ENCODE peak calls at places on chromosomes 3 and 15, in ten cellular contexts. E is fibroblast of lung, Z is heart left ventricle, C is HFFc6, H is Calu3, Q is BJ, K is cardiac muscle cell, O is GM10248, F is WTC11, S is nephron progenitor cell. P is an unnamed sample.

GRCh38 chr15:75731248-75732100 is 18.8 kb upstream of the CSPG4 start:
- DNase-seq in Z (peak; percentile 77), O (no peak), K (no peak), S (no peak), H (no peak), Q (no peak), C (no peak), F (peak; percentile 40), E (peak; percentile 65), P (no peak)

GRCh38 chr15:82680200-82681102 is 29.2 kb downstream of the AP3B2 start:
- DNase-seq in H (peak; percentile 88), Q (no peak), K (peak; percentile 86), F (peak; percentile 88), E (no peak), Z (no peak), O (peak; percentile 84), C (no peak), S (peak; percentile 85), P (no peak)

GRCh38 chr3:161042023-161042501 is 63.1 kb downstream of the B3GALNT1 start:
- DNase-seq in Q (peak; percentile 3), H (peak; percentile 29), Z (no peak), S (no peak), C (peak; percentile 37), F (no peak), E (peak; percentile 4), O (no peak), K (no peak), P (peak; percentile 78)

GRCh38 chr3:28317438-28318022 is 31.0 kb upstream of the ZCWPW2 start:
- DNase-seq in H (peak; percentile 40), C (peak; percentile 23), O (peak; percentile 22), E (peak; percentile 47), Q (no peak), K (peak; percentile 58), S (peak; percentile 20), Z (no peak), F (no peak), P (peak; percentile 38)

GRCh38 chr3:187713504-187713903 is 11.1 kb upstream of the RTP2 start:
- DNase-seq in S (no peak), E (peak; percentile 57), O (no peak), Z (no peak), Q (no peak), F (no peak), H (no peak), C (peak; percentile 53), K (no peak), P (peak; percentile 31)

GRCh38 chr3:134603956-134604355 is 46.9 kb downstream of the KY start:
- DNase-seq in Z (no peak), H (no peak), O (no peak), E (no peak), C (no peak), K (no peak), S (no peak), Q (no peak), F (no peak), P (no peak)

GRCh38 chr15:92322566-92323355 is 70.9 kb upstream of the ST8SIA2 start:
- DNase-seq in S (no peak), F (no peak), Z (no peak), H (no peak), C (no peak), O (no peak), K (no peak), Q (no peak), E (no peak), P (no peak)

GRCh38 chr15:97037080-97037479 is 706.6 kb downstream of the NR2F2 start:
- DNase-seq in H (no peak), C (no peak), O (no peak), E (peak; percentile 6), S (no peak), Q (no peak), Z (no peak), K (no peak), F (no peak), P (peak; percentile 81)

GRCh38 chr15:86284630-86285029 is 205.0 kb downstream of the AGBL1 start:
- DNase-seq in E (no peak), Q (no peak), H (no peak), K (no peak), S (no peak), F (no peak), Z (no peak), C (no peak), O (no peak), P (no peak)

GRCh38 chr3:4885322-4885721 is 93.9 kb upstream of the BHLHE40 start:
- DNase-seq in S (no peak), H (no peak), Z (no peak), K (no peak), E (no peak), C (no peak), O (no peak), Q (no peak), F (no peak), P (peak; percentile 53)

GRCh38 chr3:37593796-37594195 is 267.9 kb upstream of the CTDSPL start:
- DNase-seq in Z (no peak), E (no peak), K (no peak), C (no peak), H (no peak), F (no peak), S (no peak), O (no peak), Q (no peak), P (no peak)

GRCh38 chr3:194340757-194341400 is 10.2 kb downstream of the CPN2 start:
- DNase-seq in K (no peak), Q (no peak), E (no peak), C (no peak), Z (no peak), S (no peak), H (no peak), O (no peak), F (peak; percentile 57), P (no peak)
- TF ChIP-seq CTCF in K (no peak), Q (no peak), E (no peak), C (no peak), Z (no peak), S (no peak), H (no peak), O (no peak), F (no peak), P (no peak)

GRCh38 chr3:140249188-140249587 is 314.2 kb downstream of the CLSTN2 start:
- DNase-seq in E (no peak), K (no peak), H (no peak), S (no peak), O (no peak), Q (no peak), Z (no peak), C (no peak), F (no peak), P (no peak)

GRCh38 chr3:140251678-140252077 is 316.7 kb downstream of the CLSTN2 start:
- DNase-seq in F (no peak), H (no peak), S (no peak), O (no peak), K (no peak), E (no peak), C (no peak), Q (no peak), Z (no peak), P (no peak)

GRCh38 chr3:140250945-140251344 is 316.0 kb downstream of the CLSTN2 start:
- DNase-seq in C (no peak), K (no peak), O (no peak), Z (peak; percentile 26), H (no peak), S (no peak), F (no peak), E (no peak), Q (no peak), P (no peak)

GRCh38 chr3:140247775-140248174 is 312.8 kb downstream of the CLSTN2 start:
- DNase-seq in H (no peak), Q (no peak), O (no peak), E (no peak), K (no peak), S (no peak), F (no peak), Z (no peak), C (no peak), P (no peak)

GRCh38 chr3:140250010-140250825 is 315.2 kb downstream of the CLSTN2 start:
- DNase-seq in Z (peak; percentile 38), Q (no peak), S (no peak), F (no peak), C (no peak), O (no peak), H (no peak), E (no peak), K (no peak), P (no peak)
- TF ChIP-seq CTCF in Z (no peak), Q (no peak), S (no peak), F (no peak), C (no peak), O (no peak), H (no peak), E (no peak), K (no peak), P (no peak)

GRCh38 chr3:60140160-60140559 is 1090.3 kb upstream of the CFAP20DC start:
- DNase-seq in F (no peak), O (no peak), K (no peak), H (no peak), C (no peak), E (no peak), Z (no peak), Q (no peak), S (no peak), P (no peak)

GRCh38 chr3:60135474-60135873 is 1085.6 kb upstream of the CFAP20DC start:
- DNase-seq in H (no peak), Z (no peak), C (no peak), O (no peak), F (no peak), K (no peak), Q (no peak), S (no peak), E (no peak), P (no peak)

GRCh38 chr3:60131607-60132006 is 1081.8 kb upstream of the CFAP20DC start:
- DNase-seq in C (no peak), O (no peak), S (no peak), Z (no peak), K (no peak), E (no peak), H (no peak), Q (no peak), F (no peak), P (no peak)

GRCh38 chr3:60133269-60133877 is 1083.5 kb upstream of the CFAP20DC start:
- DNase-seq in S (no peak), F (no peak), O (no peak), C (no peak), Z (no peak), Q (no peak), H (no peak), E (no peak), K (no peak), P (no peak)

DNA sequence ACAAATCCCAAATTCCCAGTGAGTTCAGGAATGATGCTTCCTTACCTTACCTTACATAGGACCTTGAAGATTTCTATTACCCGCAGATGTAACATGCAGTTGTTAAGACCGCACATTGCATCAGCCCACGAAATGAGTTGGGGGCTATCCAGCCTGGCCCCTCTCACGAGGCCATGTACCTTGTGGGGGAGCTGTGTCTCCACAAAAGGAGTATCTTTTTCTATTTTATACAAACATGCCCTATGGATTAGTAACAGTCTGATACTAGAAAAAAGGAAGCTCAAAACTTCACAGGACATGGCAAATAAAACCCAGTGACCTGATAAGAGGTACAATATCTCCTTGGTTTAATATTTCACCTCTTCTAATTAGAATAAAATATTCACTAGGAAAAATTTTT is 1086.8 kb upstream of the CFAP20DC start:
- DNase-seq in Z (no peak), O (no peak), S (no peak), Q (no peak), C (no peak), F (no peak), K (no peak), E (no peak), H (no peak), P (no peak)
- TF ChIP-seq CTCF in Z (no peak), O (no peak), S (no peak), Q (no peak), C (no peak), F (no peak), K (no peak), E (no peak), H (no peak), P (no peak)

GRCh38 chr3:68817243-68817642 is 115.1 kb downstream of the TAFA4 start:
- DNase-seq in O (no peak), F (no peak), E (peak; percentile 10), H (no peak), C (no peak), Q (no peak), Z (no peak), S (no peak), K (no peak), P (no peak)
- TF ChIP-seq CTCF in O (no peak), F (no peak), E (no peak), H (no peak), C (no peak), Q (no peak), Z (no peak), S (no peak), K (no peak), P (no peak)

P was measured in brain microvascular endothelial cell.